ENCODE peak calls at places on chromosomes 2 and 18, in six cellular contexts. D is NCI-H446 treated with DMSO at 0.1 percent for 48 hours, E is SK-N-SH, I is fibroblast of lung, K is chondrocyte, A is neuronal stem cell. O is an unnamed sample.

GRCh38 chr18:532023-532422 is 31.5 kb upstream of the COLEC12 start:
- DNase-seq in D (no peak), E (no peak), I (no peak), K (no peak), A (no peak), O (no peak)

GRCh38 chr2:158291544-158292175 is 164.9 kb downstream of the CCDC148 start:
- DNase-seq in D (peak; percentile 27), E (no peak), I (no peak), K (no peak), A (no peak), O (no peak)

GRCh38 chr2:197294260-197294659 is 16.3 kb downstream of the ANKRD44 start:
- DNase-seq in D (no peak), E (no peak), I (no peak), K (no peak), A (no peak), O (no peak)

GRCh38 chr2:32553829-32554432 is 73.9 kb upstream of the TTC27 start:
- DNase-seq in D (peak; percentile 22), E (peak; percentile 57), I (peak; percentile 39), K (no peak), A (peak; percentile 3), O (no peak)

GRCh38 chr18:47594063-47594462 is 336.4 kb downstream of the SMAD2 start:
- DNase-seq in D (no peak), E (peak; percentile 51), I (no peak), K (no peak), A (peak; percentile 46), O (no peak)

GRCh38 chr2:205675861-205676516 is 6.3 kb upstream of the NRP2 start:
- DNase-seq in D (peak; percentile 60), E (peak; percentile 63), I (peak; percentile 64), K (no peak), A (peak; percentile 59), O (peak; percentile 51)

GRCh38 chr2:6674381-6674780 is 191.3 kb downstream of the CMPK2 start:
- DNase-seq in D (no peak), E (no peak), I (peak; percentile 78), K (no peak), A (peak; percentile 11), O (no peak)

GRCh38 chr18:52716926-52717325 is 376.9 kb downstream of the DCC start:
- DNase-seq in D (no peak), E (peak; percentile 8), I (no peak), K (no peak), A (no peak), O (no peak)

GRCh38 chr2:239236043-239236807 is 164.6 kb downstream of the HDAC4 start:
- DNase-seq in D (no peak), E (no peak), I (no peak), K (peak; percentile 86), A (no peak), O (no peak)

GRCh38 chr2:223519471-223519870 is 82.7 kb downstream of the SCG2 start:
- DNase-seq in D (no peak), E (no peak), I (no peak), K (no peak), A (no peak), O (no peak)

GRCh38 chr2:172109256-172109655 is 6.6 kb upstream of the DLX2 start:
- DNase-seq in D (no peak), E (no peak), I (no peak), K (no peak), A (no peak), O (no peak)

GRCh38 chr2:8238521-8239230 is 443.2 kb upstream of the ID2 start:
- DNase-seq in D (no peak), E (no peak), I (no peak), K (no peak), A (no peak), O (no peak)

GRCh38 chr2:191171708-191172355 is 21.0 kb upstream of the STAT4 start:
- DNase-seq in D (peak; percentile 12), E (no peak), I (peak; percentile 98), K (no peak), A (peak; percentile 3), O (no peak)

GRCh38 chr2:202172439-202173191 is 65.8 kb downstream of the SUMO1 start:
- DNase-seq in D (no peak), E (no peak), I (peak; percentile 42), K (no peak), A (no peak), O (no peak)

GRCh38 chr2:147030966-147031760 is 813.7 kb upstream of the ACVR2A start:
- DNase-seq in D (no peak), E (no peak), I (peak; percentile 86), K (no peak), A (no peak), O (no peak)

GRCh38 chr2:69309336-69310048 is 77.5 kb downstream of the GFPT1 start:
- DNase-seq in D (no peak), E (peak; percentile 37), I (peak; percentile 29), K (no peak), A (no peak), O (no peak)

GRCh38 chr2:118339386-118339785 is 251.1 kb downstream of the INSIG2 start:
- DNase-seq in D (no peak), E (no peak), I (no peak), K (no peak), A (no peak), O (no peak)

GRCh38 chr2:170928036-170928823 is 823 bp upstream of the GORASP2 start:
- DNase-seq in D (no peak), E (no peak), I (peak; percentile 24), K (no peak), A (no peak), O (no peak)

GRCh38 chr2:127157651-127158460 is 50.9 kb upstream of the BIN1 start:
- DNase-seq in D (no peak), E (peak; percentile 83), I (no peak), K (no peak), A (peak; percentile 33), O (no peak)

GRCh38 chr18:48932462-48932818 is 18.3 kb downstream of the SMAD7 start:
- DNase-seq in D (no peak), E (no peak), I (no peak), K (no peak), A (no peak), O (no peak)

GRCh38 chr2:84116132-84116531 is 342.9 kb downstream of the SUCLG1 start:
- DNase-seq in D (no peak), E (no peak), I (no peak), K (no peak), A (no peak), O (no peak)

GRCh38 chr2:215728504-215729065 is 284.8 kb downstream of the MREG start:
- DNase-seq in D (no peak), E (no peak), I (peak; percentile 100), K (no peak), A (no peak), O (no peak)

GRCh38 chr18:55863876-55864275 is 275.9 kb upstream of the TCF4 start:
- DNase-seq in D (peak; percentile 79), E (peak; percentile 39), I (peak; percentile 45), K (no peak), A (no peak), O (no peak)

GRCh38 chr2:86468162-86469033 is 27.2 kb downstream of the KDM3A start:
- DNase-seq in D (no peak), E (no peak), I (no peak), K (no peak), A (no peak), O (no peak)

GRCh38 chr2:17035010-17035409 is 369.4 kb upstream of the CYRIA start:
- DNase-seq in D (no peak), E (no peak), I (peak; percentile 89), K (no peak), A (no peak), O (no peak)

O was measured in frontal cortex.